ENCODE peak calls at places on chromosomes 4 and X, in six cellular contexts. D is left ventricle myocardium inferior; S is CD4-positive, alpha-beta T cell; G is tibial artery; M is cardiac fibroblast; U is A549. Q is an unnamed sample.
A peak's percentile ranks its signal among the peaks of the same experiment; 100 is the strongest.

GRCh38 chr4:81635128-81635527 is 163.4 kb upstream of the RASGEF1B start:
- DNase-seq in D (no peak), S (no peak), G (no peak), M (no peak), U (no peak), Q (no peak)

GRCh38 chr4:25234390-25235367 is 846 bp downstream of the PI4K2B start:
- DNase-seq in D (peak; percentile 39), S (peak; percentile 18), G (peak; percentile 33), M (peak; percentile 89), U (peak; percentile 49), Q (peak; percentile 42)

GRCh38 chr4:45442466-45442865 is 681.4 kb downstream of the GABRG1 start:
- DNase-seq in D (no peak), S (no peak), G (no peak), M (peak; percentile 1), U (no peak), Q (no peak)

GRCh38 chr4:7653510-7654414 is 219.0 kb upstream of the PSAPL1 start:
- DNase-seq in D (no peak), S (no peak), G (no peak), M (peak; percentile 5), U (no peak), Q (no peak)

GRCh38 chr4:74501579-74501978 is 56.6 kb downstream of the AREG start:
- DNase-seq in D (no peak), S (no peak), G (no peak), M (peak; percentile 86), U (no peak), Q (peak; percentile 44)

GRCh38 chrX:67607436-67607835 is 63.6 kb downstream of the AR start:
- DNase-seq in D (no peak), S (no peak), G (no peak), M (peak; percentile 83), U (no peak), Q (no peak)

GRCh38 chr4:15779336-15779735 is 1.2 kb downstream of the CD38 start:
- DNase-seq in D (peak; percentile 53), S (no peak), G (peak; percentile 83), M (peak; percentile 75), U (peak; percentile 49), Q (no peak)

GRCh38 chr4:73735231-73735630 is 5.1 kb upstream of the CXCL8 start:
- DNase-seq in D (no peak), S (no peak), G (no peak), M (peak; percentile 90), U (no peak), Q (no peak)

GRCh38 chrX:44036336-44036735 is 63.1 kb upstream of the NDP start:
- DNase-seq in D (no peak), S (no peak), G (no peak), M (peak; percentile 58), U (no peak), Q (peak; percentile 27)

GRCh38 chr4:7962609-7963508 is 23.2 kb upstream of the AFAP1 start:
- DNase-seq in D (no peak), S (no peak), G (no peak), M (no peak), U (no peak), Q (no peak)

GRCh38 chr4:7398104-7398423 is 36.7 kb downstream of the PSAPL1 start:
- DNase-seq in D (peak; percentile 69), S (no peak), G (peak; percentile 9), M (peak; percentile 5), U (no peak), Q (no peak)

GRCh38 chr4:95572304-95572991 is 23.7 kb upstream of the UNC5C start:
- DNase-seq in D (peak; percentile 21), S (no peak), G (peak; percentile 60), M (peak; percentile 65), U (no peak), Q (no peak)

GRCh38 chr4:94214703-94215360 is 7.2 kb downstream of the SMARCAD1 start:
- DNase-seq in D (no peak), S (no peak), G (no peak), M (no peak), U (no peak), Q (no peak)

GRCh38 chrX:109889289-109890006 is 113.5 kb upstream of the TMEM164 start:
- DNase-seq in D (no peak), S (no peak), G (no peak), M (peak; percentile 32), U (no peak), Q (peak; percentile 15)

GRCh38 chrX:108072746-108073145 is 18.6 kb downstream of the PSMD10 start:
- DNase-seq in D (no peak), S (no peak), G (no peak), M (peak; percentile 57), U (no peak), Q (no peak)

GRCh38 chrX:2311483-2311882 is 189.3 kb downstream of the DHRSX start:
- DNase-seq in D (no peak), S (no peak), G (no peak), M (no peak), U (no peak), Q (no peak)

GRCh38 chr4:130403221-130403620 is 1307.3 kb downstream of the C4orf33 start:
- DNase-seq in D (no peak), S (no peak), G (no peak), M (no peak), U (no peak), Q (no peak)

GRCh38 chr4:113169368-113169767 is 119.9 kb downstream of the ANK2 start:
- DNase-seq in D (no peak), S (no peak), G (no peak), M (no peak), U (no peak), Q (no peak)

GRCh38 chr4:113173132-113173531 is 123.7 kb downstream of the ANK2 start:
- DNase-seq in D (no peak), S (no peak), G (no peak), M (no peak), U (no peak), Q (no peak)

GRCh38 chr4:113170818-113171468 is 121.5 kb downstream of the ANK2 start:
- DNase-seq in D (no peak), S (no peak), G (no peak), M (no peak), U (no peak), Q (no peak)

GRCh38 chr4:113173865-113174264 is 124.4 kb downstream of the ANK2 start:
- DNase-seq in D (no peak), S (no peak), G (no peak), M (no peak), U (no peak), Q (no peak)

DNA sequence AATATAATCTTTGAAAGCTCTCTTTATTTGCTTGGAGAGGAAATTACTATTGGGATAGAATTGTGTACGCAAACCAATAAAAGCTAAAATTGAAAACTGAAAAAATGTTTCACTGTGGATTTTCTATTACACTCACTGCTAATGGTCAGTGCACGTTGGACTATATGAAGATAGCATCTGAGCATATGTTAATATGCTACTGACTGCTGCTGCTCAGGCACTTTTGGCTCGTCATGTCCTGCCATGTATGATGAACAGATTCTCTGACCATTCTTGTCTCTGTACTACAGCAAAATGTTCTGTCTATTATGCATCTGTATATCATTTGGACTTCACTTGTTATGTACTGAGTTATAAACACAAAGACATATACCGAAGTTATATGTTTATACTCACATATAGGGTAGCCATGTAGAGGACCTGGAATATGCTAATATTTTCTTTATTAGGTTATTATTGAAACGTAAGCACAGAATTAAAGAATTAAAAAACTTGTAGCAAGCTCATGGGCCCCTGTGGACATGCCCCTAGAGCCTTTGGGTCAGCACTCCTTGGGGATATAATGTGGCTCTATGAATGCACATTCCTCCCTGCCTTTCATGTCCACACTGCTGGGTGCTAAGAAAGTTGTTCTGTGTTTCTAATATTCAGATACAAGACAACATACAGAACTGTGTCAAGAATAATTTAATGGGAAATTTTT is 120.8 kb downstream of the ANK2 start:
- DNase-seq in D (no peak), S (no peak), G (no peak), M (no peak), U (no peak), Q (no peak)
- TF ChIP-seq CTCF in D (no peak), S (no peak), G (no peak), M (no peak), U (no peak), Q (no peak)

DNA sequence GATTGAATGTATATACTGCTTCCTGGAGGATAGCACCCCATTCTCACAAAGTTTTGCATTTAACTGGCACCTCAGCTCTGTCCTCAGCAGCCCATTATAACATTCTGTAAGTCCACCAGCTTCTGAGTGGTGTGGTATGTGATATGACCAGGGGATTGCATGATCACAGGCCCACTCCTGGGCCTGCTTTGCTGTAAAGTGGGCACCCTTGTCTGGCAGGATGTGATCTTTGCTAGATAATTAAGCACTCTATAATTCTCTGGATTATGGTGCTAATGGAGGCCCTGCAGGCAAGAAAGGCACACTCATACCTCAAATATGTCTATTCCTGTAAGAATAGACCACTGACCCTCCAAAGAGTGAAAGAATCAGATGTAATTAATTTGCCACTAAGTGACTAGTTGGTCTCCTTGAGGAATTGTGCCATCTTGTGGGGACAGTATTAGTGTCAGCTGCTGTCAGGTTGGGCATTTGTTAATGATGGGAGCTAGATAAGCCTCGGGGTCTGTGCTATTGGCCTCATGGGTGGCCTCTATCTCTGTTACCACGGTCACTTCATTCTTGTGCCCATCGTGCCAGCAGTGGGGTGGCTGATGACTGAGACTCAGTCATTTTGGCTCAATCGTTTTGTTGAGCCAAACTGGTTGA is 2.2 kb upstream of the CFI start:
- DNase-seq in D (no peak), S (no peak), G (no peak), M (peak; percentile 56), U (peak; percentile 22), Q (no peak)
- TF ChIP-seq CTCF in D (peak; percentile 56), S (peak; percentile 33), G (no peak), M (peak; percentile 33), U (peak; percentile 51), Q (peak; percentile 43)

GRCh38 chr4:27316176-27316575 is 455.5 kb downstream of the STIM2 start:
- DNase-seq in D (no peak), S (no peak), G (no peak), M (no peak), U (no peak), Q (no peak)

GRCh38 chr4:27315625-27316024 is 455.0 kb downstream of the STIM2 start:
- DNase-seq in D (no peak), S (no peak), G (no peak), M (no peak), U (no peak), Q (no peak)

DNA sequence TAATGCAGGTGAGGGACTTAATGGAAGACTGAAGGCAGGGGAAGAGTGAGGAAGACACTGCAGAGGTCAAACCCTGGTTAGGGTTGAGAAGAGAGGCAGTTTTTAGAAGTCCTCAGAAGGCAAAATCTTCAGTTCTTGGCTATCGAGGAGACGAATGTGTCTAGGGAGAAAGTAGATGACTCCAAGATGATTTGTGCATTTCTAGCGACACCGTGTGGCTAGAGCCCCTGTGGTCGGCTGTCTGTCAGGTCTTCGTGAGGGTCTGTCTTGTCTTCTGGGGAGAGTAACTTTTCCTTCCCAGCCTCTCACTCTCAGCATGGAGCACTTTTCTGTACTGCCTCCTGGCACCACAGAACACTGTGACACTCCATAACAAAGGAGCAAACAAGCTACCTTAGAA is 458.1 kb downstream of the STIM2 start:
- DNase-seq in D (no peak), S (no peak), G (no peak), M (peak; percentile 10), U (peak; percentile 4), Q (peak; percentile 10)
- TF ChIP-seq CTCF in D (peak; percentile 44), S (no peak), G (no peak), M (peak; percentile 16), U (peak; percentile 14), Q (peak; percentile 71)

GRCh38 chrX:42952621-42953020 is 174.7 kb upstream of the PPP1R2C start:
- DNase-seq in D (no peak), S (no peak), G (no peak), M (no peak), U (no peak), Q (no peak)
- TF ChIP-seq CTCF in D (no peak), S (no peak), G (no peak), M (no peak), U (no peak), Q (no peak)

GRCh38 chrX:19334945-19335626 is 8.6 kb upstream of the PDHA1 start:
- DNase-seq in D (no peak), S (no peak), G (no peak), M (peak; percentile 49), U (peak; percentile 39), Q (no peak)
- TF ChIP-seq CTCF in D (no peak), S (no peak), G (no peak), M (peak; percentile 27), U (peak; percentile 80), Q (no peak)